ENCODE peak calls at places on chromosomes 6 and 20, in five cellular contexts. P is transverse colon, J is A549, Q is Panc1, A is pancreas. H is an unnamed sample. For H3K4me1, the result is how much of the 10 kb centered on the place peaks cover.

GRCh38 chr6:74785236-74785635 is 420.6 kb downstream of the COL12A1 start:
- DNase-seq in P (no peak), J (no peak), A (no peak), Q (no peak), H (no peak)

GRCh38 chr20:7291946-7292345 is 524.5 kb downstream of the BMP2 start:
- DNase-seq in J (no peak), A (no peak), P (no peak), Q (no peak), H (no peak)

GRCh38 chr20:31673943-31674463 is 36.3 kb downstream of the COX4I2 start:
- DNase-seq in A (no peak), P (no peak), Q (no peak), J (no peak), H (no peak)

GRCh38 chr6:7270320-7271204 is 42.4 kb downstream of the SSR1 start:
- DNase-seq in A (peak), P (no peak), Q (no peak), J (no peak), H (no peak)

GRCh38 chr6:82176616-82177015 is 70.9 kb downstream of the IBTK start:
- DNase-seq in P (no peak), Q (no peak), A (no peak), J (no peak), H (no peak)

GRCh38 chr20:58393299-58393698 is 4.3 kb downstream of the VAPB start:
- DNase-seq in J (no peak), A (no peak), P (no peak), Q (no peak), H (no peak)

GRCh38 chr6:44061375-44062104 is 65.7 kb downstream of the MRPL14 start:
- DNase-seq in P (no peak), A (no peak), Q (no peak), J (no peak), H (no peak)

GRCh38 chr6:149840345-149841075 is 23.6 kb downstream of the LRP11 start:
- DNase-seq in P (peak), Q (peak), A (peak), J (peak), H (peak)

GRCh38 chr6:15904651-15905376 is 224.1 kb upstream of the MYLIP start:
- DNase-seq in Q (no peak), J (no peak), P (no peak), A (no peak), H (no peak)

GRCh38 chr6:15897063-15897934 is 231.6 kb upstream of the MYLIP start:
- DNase-seq in Q (no peak), J (no peak), P (no peak), A (no peak), H (no peak)

GRCh38 chr6:15898693-15899092 is 230.2 kb upstream of the MYLIP start:
- DNase-seq in J (no peak), Q (no peak), P (no peak), A (no peak), H (no peak)

GRCh38 chr6:15905488-15906392 is 223.1 kb upstream of the MYLIP start:
- DNase-seq in J (no peak), P (no peak), A (no peak), Q (no peak), H (no peak)

GRCh38 chr6:15901141-15902115 is 227.5 kb upstream of the MYLIP start:
- DNase-seq in A (no peak), P (peak), Q (no peak), J (no peak), H (no peak)
- TF ChIP-seq CTCF in A (no peak), P (no peak), Q (no peak), J (no peak), H (no peak)

DNA sequence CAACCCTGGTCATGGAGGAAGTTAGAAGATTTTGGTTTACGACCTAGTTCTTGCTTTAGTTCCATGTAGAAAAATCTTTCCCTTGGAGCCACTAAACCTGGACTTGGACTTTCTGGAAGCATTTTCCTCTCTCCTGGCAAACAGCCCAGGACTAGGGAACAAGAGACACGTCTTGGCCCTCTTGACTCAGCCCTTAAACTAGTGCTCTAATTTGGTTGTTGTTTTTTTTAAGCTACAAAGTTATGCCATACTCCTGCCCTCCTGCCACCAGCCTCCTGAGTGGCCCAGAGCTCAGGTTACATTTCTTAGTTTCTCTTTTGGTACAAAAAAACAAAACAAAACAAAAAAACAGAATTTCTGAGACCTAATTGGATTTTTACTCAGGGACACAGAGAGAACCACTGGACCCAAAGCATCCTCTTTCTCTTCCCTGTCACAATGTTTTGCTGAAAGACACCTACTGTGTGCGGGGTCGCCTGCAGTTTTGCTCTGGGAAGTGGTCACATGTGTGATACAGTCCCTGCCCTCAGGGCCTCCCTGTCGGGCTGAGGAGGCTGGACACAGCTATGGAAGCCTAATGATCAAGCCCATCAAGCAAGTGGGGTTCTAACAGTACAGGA is 32.3 kb upstream of the SCUBE3 start:
- DNase-seq in J (no peak), P (no peak), A (no peak), Q (no peak), H (no peak)
- H3K4me3 ChIP-seq in J (peak), P (no peak), A (no peak), Q (no peak), H (no peak)

DNA sequence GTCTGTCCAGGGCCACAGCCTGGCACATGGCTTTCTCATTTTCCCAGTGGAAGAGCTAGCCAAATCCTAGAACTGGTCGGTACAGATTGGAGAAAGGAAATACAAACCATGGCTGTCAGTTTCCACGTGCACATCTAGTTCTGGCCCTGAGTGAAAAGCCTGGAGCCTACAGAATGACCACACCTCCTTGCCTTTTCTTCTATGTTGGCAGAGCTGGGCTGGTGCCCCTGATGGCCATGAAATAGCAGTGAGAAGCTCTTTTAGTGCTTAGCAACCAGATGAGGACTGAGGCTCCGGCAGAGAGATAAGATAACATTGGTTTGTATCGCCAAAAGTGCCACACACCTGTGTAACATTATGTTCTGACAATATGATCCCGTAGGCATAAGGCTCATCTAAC is 39.7 kb upstream of the TBC1D7 start:
- DNase-seq in P (no peak), J (no peak), Q (no peak), A (no peak), H (no peak)
- H3K4me1 ChIP-seq in P (under half), J (under half), Q (under half), A (under half), H (under half)

GRCh38 chr6:42375905-42376304 is 75.8 kb downstream of the TRERF1 start:
- DNase-seq in A (no peak), Q (no peak), P (no peak), J (no peak), H (no peak)
- TF ChIP-seq CTCF in A (no peak), Q (no peak), P (no peak), J (no peak), H (no peak)

DNA sequence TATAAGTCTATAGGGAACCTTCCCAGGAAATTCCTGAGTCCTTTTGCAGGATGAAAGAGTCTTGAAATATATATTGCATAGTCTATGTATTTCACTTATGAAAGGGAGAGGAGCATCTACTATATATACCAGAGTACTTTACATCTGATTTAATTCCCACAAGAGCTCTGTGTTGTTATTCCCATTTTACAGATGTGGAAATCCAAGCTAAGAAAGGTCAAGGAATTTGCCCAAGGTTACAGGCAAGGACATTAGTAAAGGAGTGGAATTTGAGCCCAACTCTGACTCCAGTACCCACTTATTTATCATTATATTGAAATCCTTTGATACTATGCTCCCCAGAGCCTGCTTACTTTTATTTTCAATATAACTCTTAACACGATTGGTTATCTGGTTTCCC is 2.6 kb downstream of the SESN1 start:
- DNase-seq in P (no peak), J (no peak), A (no peak), Q (no peak), H (no peak)
- H3K4me3 ChIP-seq in P (peak), J (no peak), A (peak), Q (peak), H (peak)

GRCh38 chr20:4593149-4593525 is 128.6 kb upstream of the PRND start:
- DNase-seq in P (no peak), A (no peak), Q (no peak), J (no peak), H (no peak)
- H3K4me1 ChIP-seq in P (under half), A (under half), Q (under half), J (under half), H (under half)

GRCh38 chr6:3163248-3163594 is 5.9 kb upstream of the TUBB2A start:
- DNase-seq in J (no peak), Q (no peak), P (no peak), A (no peak), H (peak)

GRCh38 chr6:3162067-3162497 is 4.7 kb upstream of the TUBB2A start:
- DNase-seq in A (no peak), Q (no peak), P (no peak), J (no peak), H (no peak)

GRCh38 chr6:3164388-3164787 is 7.0 kb upstream of the TUBB2A start:
- DNase-seq in J (no peak), A (no peak), Q (no peak), P (no peak), H (no peak)

GRCh38 chr6:3159805-3160781 is 2.7 kb upstream of the TUBB2A start:
- DNase-seq in J (no peak), P (peak), Q (no peak), A (peak), H (peak)

GRCh38 chr6:3162565-3163247 is 5.4 kb upstream of the TUBB2A start:
- DNase-seq in J (peak), Q (no peak), P (peak), A (peak), H (peak)
- TF ChIP-seq CTCF in J (no peak), Q (no peak), P (no peak), A (no peak), H (no peak)

GRCh38 chr6:113570176-113570575 is 287.0 kb upstream of the MARCKS start:
- DNase-seq in J (no peak), P (no peak), Q (no peak), A (no peak), H (no peak)

GRCh38 chr6:113562248-113562647 is 294.9 kb upstream of the MARCKS start:
- DNase-seq in J (no peak), Q (no peak), P (no peak), A (no peak), H (no peak)

GRCh38 chr6:113564401-113565161 is 292.6 kb upstream of the MARCKS start:
- DNase-seq in J (no peak), P (peak), Q (no peak), A (peak), H (peak)

GRCh38 chr6:113560908-113561307 is 296.2 kb upstream of the MARCKS start:
- DNase-seq in P (no peak), A (no peak), Q (no peak), J (no peak), H (no peak)

DNA sequence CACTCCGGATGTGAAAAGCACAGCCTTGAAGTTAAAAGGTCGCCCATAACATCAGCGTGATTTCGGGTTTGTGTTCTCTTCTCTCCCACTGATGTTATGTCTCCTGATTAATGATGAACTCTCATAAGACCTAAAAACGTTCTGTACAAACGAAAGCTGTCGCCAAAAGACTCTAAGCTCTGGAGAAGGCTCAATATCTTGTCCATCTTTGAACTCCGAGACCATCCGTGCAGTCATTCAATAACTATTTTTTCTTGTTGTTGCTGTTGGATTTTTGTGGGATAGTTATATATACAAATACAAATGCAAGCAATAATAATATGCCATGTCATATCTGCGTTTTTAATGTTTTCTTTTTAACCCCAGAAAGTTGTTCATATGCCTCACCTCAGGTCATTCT is 291.8 kb upstream of the MARCKS start:
- DNase-seq in J (no peak), Q (no peak), P (no peak), A (no peak), H (no peak)
- H3K4me3 ChIP-seq in J (no peak), Q (no peak), P (peak), A (no peak), H (peak)

DNA sequence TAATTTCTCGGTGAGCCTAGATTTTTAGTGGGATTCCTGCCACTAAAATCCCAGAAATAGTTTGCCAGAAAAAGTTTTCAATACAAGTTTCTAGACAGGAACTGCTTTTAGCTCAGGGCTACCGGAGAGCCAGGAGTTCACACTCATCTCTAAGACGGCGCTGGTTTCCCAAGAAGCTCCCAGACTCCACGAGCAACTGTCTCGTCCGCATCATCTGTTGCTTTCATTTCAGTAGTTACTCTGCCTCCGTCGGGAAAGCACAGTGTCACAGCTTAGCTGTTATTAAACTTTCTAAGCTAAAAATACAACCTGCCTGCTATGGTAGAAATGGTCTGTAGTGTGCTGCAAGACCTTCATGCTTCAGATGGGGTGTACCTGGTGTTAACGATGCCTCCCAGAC is 197.3 kb upstream of the SNX9 start:
- DNase-seq in P (no peak), J (no peak), A (no peak), Q (no peak), H (no peak)
- H3K4me1 ChIP-seq in P (under half), J (under half), A (under half), Q (under half), H (under half)

H was measured in lower lobe of right lung.